ENCODE peak calls at places on chromosomes 4 and X, in six cellular contexts. C is NCI-H1105, E is hypothalamus, K is MCF 10A, N is endothelial cell of umbilical vein, I is Calu3. D is an unnamed sample.

GRCh38 chrX:6293716-6294115 is 65.0 kb upstream of the NLGN4X start:
- DNase-seq in C (no peak), E (no peak), K (no peak), N (no peak), I (no peak), D (no peak)

GRCh38 chrX:107826286-107827136 is 845 bp downstream of the MID2 start:
- DNase-seq in C (peak), E (no peak), K (peak), N (peak), I (peak), D (peak)

GRCh38 chrX:140040397-140040796 is 75.1 kb upstream of the CXorf66 start:
- DNase-seq in C (no peak), E (no peak), K (peak), N (no peak), I (peak), D (no peak)

GRCh38 chrX:36867143-36867542 is 141.0 kb upstream of the FAM47C start:
- DNase-seq in C (no peak), E (no peak), K (peak), N (peak), I (peak), D (no peak)

GRCh38 chr4:1233641-1234277 is 15.2 kb downstream of the CTBP1 start:
- DNase-seq in C (no peak), E (no peak), K (no peak), N (peak), I (no peak), D (no peak)

GRCh38 chrX:17414057-17414658 is 39.2 kb downstream of the NHS start:
- DNase-seq in C (no peak), E (no peak), K (peak), N (no peak), I (no peak), D (no peak)

GRCh38 chr4:114019972-114020358 is 40.5 kb upstream of the ARSJ start:
- DNase-seq in C (no peak), E (no peak), K (no peak), N (no peak), I (no peak), D (no peak)

GRCh38 chr4:77662396-77662795 is 56.8 kb downstream of the CXCL13 start:
- DNase-seq in C (no peak), E (no peak), K (no peak), N (no peak), I (no peak), D (no peak)

GRCh38 chr4:182975806-182976205 is 58.6 kb upstream of the DCTD start:
- DNase-seq in C (no peak), E (no peak), K (peak), N (peak), I (no peak), D (no peak)

GRCh38 chr4:151459380-151459779 is 50.4 kb downstream of the FHIP1A start:
- DNase-seq in C (peak), E (no peak), K (no peak), N (no peak), I (no peak), D (no peak)

D was measured in Caco-2.